ENCODE peak calls at places on chromosomes 1 and 21, in ten cellular contexts. One of them, this sample, is unnamed.

GRCh38 chr1:155688318-155689121 is at the start of the genes DAP3 and YY1AP1:
- DNase-seq in cardiac muscle cell: peak; percentile 92
- DNase-seq in brain microvascular endothelial cell: peak; percentile 72
- DNase-seq in body of pancreas: peak; percentile 92
- DNase-seq in left colon: peak; percentile 92
- DNase-seq in HS-5: peak; percentile 60
- DNase-seq in kidney epithelial cell: peak; percentile 34
- DNase-seq in stimulated activated CD8-positive, alpha-beta memory T cell treated with anti-CD3 and anti-CD28 coated beads, Interleukin-4, amount 100 ng/mL, for 48 hours: peak; percentile 92
- DNase-seq in MG63: peak; percentile 95
- DNase-seq in RCC 7860: peak; percentile 70
- DNase-seq in this sample: peak; percentile 86

GRCh38 chr1:156499703-156500577 is 635 bp downstream of the MEF2D start:
- DNase-seq in body of pancreas: peak; percentile 63
- DNase-seq in RCC 7860: no peak
- DNase-seq in stimulated activated CD8-positive, alpha-beta memory T cell treated with anti-CD3 and anti-CD28 coated beads, Interleukin-4, amount 100 ng/mL, for 48 hours: peak; percentile 64
- DNase-seq in MG63: peak; percentile 47
- DNase-seq in left colon: peak; percentile 63
- DNase-seq in cardiac muscle cell: no peak
- DNase-seq in HS-5: no peak
- DNase-seq in kidney epithelial cell: no peak
- DNase-seq in brain microvascular endothelial cell: no peak
- DNase-seq in this sample: no peak

GRCh38 chr1:72283204-72284083 is 1.1 kb upstream of the NEGR1 start:
- DNase-seq in brain microvascular endothelial cell: peak; percentile 83
- DNase-seq in stimulated activated CD8-positive, alpha-beta memory T cell treated with anti-CD3 and anti-CD28 coated beads, Interleukin-4, amount 100 ng/mL, for 48 hours: peak; percentile 42
- DNase-seq in RCC 7860: peak; percentile 49
- DNase-seq in kidney epithelial cell: no peak
- DNase-seq in cardiac muscle cell: peak; percentile 66
- DNase-seq in body of pancreas: peak; percentile 68
- DNase-seq in left colon: peak; percentile 42
- DNase-seq in MG63: peak; percentile 67
- DNase-seq in HS-5: peak; percentile 44
- DNase-seq in this sample: peak; percentile 78

GRCh38 chr1:40389234-40389815 is 15.8 kb downstream of the SMAP2 start:
- DNase-seq in kidney epithelial cell: no peak
- DNase-seq in MG63: no peak
- DNase-seq in brain microvascular endothelial cell: no peak
- DNase-seq in left colon: no peak
- DNase-seq in RCC 7860: no peak
- DNase-seq in cardiac muscle cell: no peak
- DNase-seq in body of pancreas: no peak
- DNase-seq in HS-5: no peak
- DNase-seq in stimulated activated CD8-positive, alpha-beta memory T cell treated with anti-CD3 and anti-CD28 coated beads, Interleukin-4, amount 100 ng/mL, for 48 hours: peak; percentile 29
- DNase-seq in this sample: no peak

GRCh38 chr1:100847481-100847880 is 47.2 kb downstream of the EXTL2 start:
- DNase-seq in body of pancreas: no peak
- DNase-seq in kidney epithelial cell: no peak
- DNase-seq in left colon: no peak
- DNase-seq in HS-5: no peak
- DNase-seq in brain microvascular endothelial cell: no peak
- DNase-seq in stimulated activated CD8-positive, alpha-beta memory T cell treated with anti-CD3 and anti-CD28 coated beads, Interleukin-4, amount 100 ng/mL, for 48 hours: no peak
- DNase-seq in RCC 7860: peak; percentile 29
- DNase-seq in MG63: no peak
- DNase-seq in cardiac muscle cell: no peak
- DNase-seq in this sample: no peak

GRCh38 chr1:168672278-168672677 is 56.7 kb downstream of the DPT start:
- DNase-seq in MG63: no peak
- DNase-seq in RCC 7860: no peak
- DNase-seq in left colon: no peak
- DNase-seq in body of pancreas: no peak
- DNase-seq in brain microvascular endothelial cell: no peak
- DNase-seq in HS-5: no peak
- DNase-seq in kidney epithelial cell: no peak
- DNase-seq in stimulated activated CD8-positive, alpha-beta memory T cell treated with anti-CD3 and anti-CD28 coated beads, Interleukin-4, amount 100 ng/mL, for 48 hours: no peak
- DNase-seq in cardiac muscle cell: no peak
- DNase-seq in this sample: no peak

GRCh38 chr1:13699510-13699909 is 478 bp upstream of the PRDM2 start:
- DNase-seq in brain microvascular endothelial cell: peak; percentile 10
- DNase-seq in RCC 7860: no peak
- DNase-seq in cardiac muscle cell: no peak
- DNase-seq in MG63: no peak
- DNase-seq in kidney epithelial cell: no peak
- DNase-seq in stimulated activated CD8-positive, alpha-beta memory T cell treated with anti-CD3 and anti-CD28 coated beads, Interleukin-4, amount 100 ng/mL, for 48 hours: no peak
- DNase-seq in left colon: peak; percentile 31
- DNase-seq in body of pancreas: no peak
- DNase-seq in HS-5: no peak
- DNase-seq in this sample: peak; percentile 10

GRCh38 chr1:43366179-43366578 is 1.6 kb downstream of the ELOVL1 start:
- DNase-seq in MG63: no peak
- DNase-seq in HS-5: no peak
- DNase-seq in stimulated activated CD8-positive, alpha-beta memory T cell treated with anti-CD3 and anti-CD28 coated beads, Interleukin-4, amount 100 ng/mL, for 48 hours: peak; percentile 42
- DNase-seq in left colon: peak; percentile 88
- DNase-seq in kidney epithelial cell: no peak
- DNase-seq in body of pancreas: peak; percentile 68
- DNase-seq in RCC 7860: no peak
- DNase-seq in cardiac muscle cell: no peak
- DNase-seq in brain microvascular endothelial cell: no peak
- DNase-seq in this sample: no peak

GRCh38 chr1:212540031-212540430 is 68.5 kb upstream of the ATF3 start:
- DNase-seq in HS-5: no peak
- DNase-seq in MG63: no peak
- DNase-seq in stimulated activated CD8-positive, alpha-beta memory T cell treated with anti-CD3 and anti-CD28 coated beads, Interleukin-4, amount 100 ng/mL, for 48 hours: no peak
- DNase-seq in body of pancreas: no peak
- DNase-seq in left colon: no peak
- DNase-seq in brain microvascular endothelial cell: no peak
- DNase-seq in kidney epithelial cell: no peak
- DNase-seq in RCC 7860: no peak
- DNase-seq in cardiac muscle cell: no peak
- DNase-seq in this sample: peak; percentile 74

GRCh38 chr1:94398356-94398755 is 19.8 kb upstream of the ABCD3 start:
- DNase-seq in left colon: no peak
- DNase-seq in stimulated activated CD8-positive, alpha-beta memory T cell treated with anti-CD3 and anti-CD28 coated beads, Interleukin-4, amount 100 ng/mL, for 48 hours: no peak
- DNase-seq in kidney epithelial cell: no peak
- DNase-seq in HS-5: no peak
- DNase-seq in body of pancreas: no peak
- DNase-seq in MG63: peak; percentile 30
- DNase-seq in cardiac muscle cell: no peak
- DNase-seq in RCC 7860: no peak
- DNase-seq in brain microvascular endothelial cell: peak; percentile 67
- DNase-seq in this sample: no peak

GRCh38 chr21:34510148-34511142 is 1.6 kb downstream of the KCNE1 start:
- DNase-seq in cardiac muscle cell: peak; percentile 86
- DNase-seq in brain microvascular endothelial cell: peak; percentile 64
- DNase-seq in HS-5: no peak
- DNase-seq in body of pancreas: peak; percentile 88
- DNase-seq in kidney epithelial cell: no peak
- DNase-seq in left colon: peak; percentile 79
- DNase-seq in stimulated activated CD8-positive, alpha-beta memory T cell treated with anti-CD3 and anti-CD28 coated beads, Interleukin-4, amount 100 ng/mL, for 48 hours: peak; percentile 84
- DNase-seq in MG63: peak; percentile 65
- DNase-seq in RCC 7860: peak; percentile 25
- DNase-seq in this sample: no peak